ENCODE peak calls at places on chromosomes 4 and X, in seven cellular contexts. G is activated T-helper 1 cell treated with anti-CD3 and anti-CD28 coated beads, Interleukin-2, amount 50 U/mL, for 16 hours; L is stimulated activated effector memory CD8-positive, alpha-beta T cell treated with anti-CD3 and anti-CD28 coated beads, Interleukin-12 subunit alpha, Interleukin-12 subunit beta, amount 100 ng/mL, for 72 hours; S is fibroblast of gingiva; U is nephron progenitor cell; Z is stimulated activated CD8-positive, alpha-beta memory T cell treated with anti-CD3 and anti-CD28 coated beads, Interleukin-15, amount 100 ng/mL, for 48 hours; X is ascending aorta. B is an unnamed sample.
A peak's percentile ranks its signal among the peaks of the same experiment; 100 is the strongest.

GRCh38 chr4:128583753-128584712 is 225.5 kb upstream of the JADE1 start:
- DNase-seq in G (no peak), L (no peak), S (peak; percentile 47), U (no peak), Z (no peak), X (no peak), B (no peak)

GRCh38 chr4:155946486-155946885 is 7.2 kb downstream of the CTSO start:
- DNase-seq in G (no peak), L (no peak), S (no peak), U (no peak), Z (no peak), X (no peak), B (no peak)

GRCh38 chrX:72358313-72358712 is 52.6 kb upstream of the CITED1 start:
- DNase-seq in G (no peak), L (no peak), S (no peak), U (no peak), Z (no peak), X (no peak), B (no peak)

GRCh38 chrX:151323054-151323453 is 74.0 kb upstream of the VMA21 start:
- DNase-seq in G (no peak), L (no peak), S (no peak), U (no peak), Z (no peak), X (no peak), B (no peak)

GRCh38 chr4:181807771-181808170 is 435.4 kb upstream of the TENM3 start:
- DNase-seq in G (no peak), L (no peak), S (no peak), U (no peak), Z (no peak), X (no peak), B (no peak)

GRCh38 chrX:49212209-49212608 is 12.2 kb upstream of the SYP start:
- DNase-seq in G (no peak), L (no peak), S (no peak), U (no peak), Z (no peak), X (no peak), B (no peak)

GRCh38 chr4:5237086-5237485 is 185.8 kb downstream of the STK32B start:
- DNase-seq in G (no peak), L (no peak), S (no peak), U (no peak), Z (no peak), X (no peak), B (no peak)

GRCh38 chr4:75030028-75030427 is 97.1 kb downstream of the PARM1 start:
- DNase-seq in G (no peak), L (no peak), S (no peak), U (no peak), Z (no peak), X (no peak), B (no peak)

GRCh38 chr4:87392183-87392582 is 1.2 kb upstream of the HSD17B11 start:
- DNase-seq in G (no peak), L (no peak), S (no peak), U (no peak), Z (no peak), X (no peak), B (no peak)

GRCh38 chr4:186932631-186933150 is 209.0 kb upstream of the FAT1 start:
- DNase-seq in G (no peak), L (no peak), S (peak; percentile 35), U (no peak), Z (no peak), X (no peak), B (no peak)

GRCh38 chr4:19399001-19399400 is 852.7 kb upstream of the SLIT2 start:
- DNase-seq in G (no peak), L (no peak), S (peak; percentile 29), U (no peak), Z (no peak), X (no peak), B (no peak)

GRCh38 chrX:41946973-41947612 is 23.7 kb upstream of the CASK start:
- DNase-seq in G (no peak), L (no peak), S (no peak), U (no peak), Z (no peak), X (no peak), B (no peak)

GRCh38 chr4:111037591-111037990 is 414.7 kb upstream of the PITX2 start:
- DNase-seq in G (no peak), L (no peak), S (no peak), U (no peak), Z (no peak), X (no peak), B (no peak)

GRCh38 chrX:21733705-21734104 is 24.2 kb downstream of the SMPX start:
- DNase-seq in G (no peak), L (no peak), S (no peak), U (no peak), Z (no peak), X (no peak), B (no peak)

GRCh38 chr4:171582961-171583581 is 230.1 kb upstream of the GALNTL6 start:
- DNase-seq in G (no peak), L (no peak), S (no peak), U (no peak), Z (no peak), X (no peak), B (no peak)

GRCh38 chr4:64822405-64822804 is 413.2 kb upstream of the TECRL start:
- DNase-seq in G (no peak), L (no peak), S (no peak), U (no peak), Z (no peak), X (no peak), B (no peak)

GRCh38 chr4:121138014-121138413 is 26.1 kb downstream of the TNIP3 start:
- DNase-seq in G (no peak), L (no peak), S (no peak), U (no peak), Z (peak; percentile 42), X (no peak), B (no peak)

GRCh38 chrX:71542825-71543224 is 9.9 kb downstream of the OGT start:
- DNase-seq in G (no peak), L (no peak), S (no peak), U (no peak), Z (no peak), X (no peak), B (no peak)

GRCh38 chr4:25838526-25838925 is 24.3 kb downstream of the SEL1L3 start:
- DNase-seq in G (no peak), L (no peak), S (no peak), U (peak; percentile 42), Z (no peak), X (no peak), B (no peak)

GRCh38 chr4:151442002-151442401 is 33.0 kb downstream of the FHIP1A start:
- DNase-seq in G (no peak), L (no peak), S (no peak), U (no peak), Z (no peak), X (no peak), B (no peak)

GRCh38 chrX:102516314-102516936 is at the start of gene TMSB15A:
- DNase-seq in G (peak; percentile 7), L (peak; percentile 49), S (peak; percentile 0), U (peak; percentile 81), Z (peak; percentile 11), X (no peak), B (peak; percentile 90)

GRCh38 chr4:182190306-182190705 is 52.9 kb upstream of the TENM3 start:
- DNase-seq in G (no peak), L (no peak), S (no peak), U (no peak), Z (no peak), X (no peak), B (no peak)

GRCh38 chr4:159401791-159402380 is 299.0 kb downstream of the RAPGEF2 start:
- DNase-seq in G (no peak), L (no peak), S (peak; percentile 12), U (no peak), Z (no peak), X (no peak), B (no peak)